ENCODE peak calls at places on chromosomes 7 and 10, in five cellular contexts. B is activated CD4-positive, alpha-beta T cell treated with anti-CD3 and anti-CD28 coated beads, Interleukin-2, amount 50 U/mL, for 1 hour; O is cardiac fibroblast; S is kidney epithelial cell; F is cardiac septum. J is an unnamed sample.

GRCh38 chr7:130939285-130940095 is 205.5 kb upstream of the KLF14 start:
- DNase-seq in S (no peak), B (no peak), O (no peak), F (no peak), J (no peak)

GRCh38 chr10:65751218-65751617 is 1174.6 kb upstream of the LRRTM3 start:
- DNase-seq in B (no peak), F (no peak), O (no peak), S (no peak), J (no peak)

GRCh38 chr7:157001920-157002818 is 8.3 kb downstream of the MNX1 start:
- DNase-seq in O (no peak), B (no peak), S (no peak), F (no peak), J (peak)

GRCh38 chr7:32204361-32205018 is 134.3 kb upstream of the PDE1C start:
- DNase-seq in O (peak), S (peak), B (no peak), F (peak), J (peak)

GRCh38 chr10:46270086-46270811 is 16.5 kb upstream of the ANTXRL start:
- DNase-seq in B (no peak), S (no peak), F (no peak), O (no peak), J (no peak)

GRCh38 chr7:82110146-82110823 is 333.3 kb downstream of the CACNA2D1 start:
- DNase-seq in S (no peak), F (no peak), O (no peak), B (no peak), J (no peak)

GRCh38 chr10:85851300-85851699 is 515.3 kb downstream of the GRID1 start:
- DNase-seq in S (peak), B (no peak), O (peak), F (no peak), J (peak)

GRCh38 chr7:110623436-110623835 is 467.5 kb upstream of the LRRN3 start:
- DNase-seq in B (no peak), S (no peak), F (no peak), O (no peak), J (no peak)

GRCh38 chr10:119315128-119316001 is 108.0 kb downstream of the GRK5 start:
- DNase-seq in O (peak), B (peak), F (no peak), S (peak), J (peak)

GRCh38 chr7:30682131-30683083 is at the start of gene CRHR2:
- DNase-seq in O (no peak), B (no peak), S (no peak), F (no peak), J (peak)

GRCh38 chr10:26087666-26088065 is 128.9 kb upstream of the GAD2 start:
- DNase-seq in O (no peak), B (no peak), S (no peak), F (no peak), J (no peak)

GRCh38 chr10:132982301-132982989 is 40.1 kb upstream of the CFAP46 start:
- DNase-seq in B (no peak), F (no peak), O (peak), S (no peak), J (no peak)

GRCh38 chr7:105277341-105277740 is 111.4 kb downstream of the SRPK2 start:
- DNase-seq in B (no peak), F (no peak), S (peak), O (no peak), J (no peak)

GRCh38 chr7:149126662-149127321 is 668 bp upstream of the ZNF425 start:
- DNase-seq in O (peak), S (no peak), F (peak), B (peak), J (peak)

GRCh38 chr10:60816624-60817023 is 38.3 kb downstream of the CDK1 start:
- DNase-seq in S (no peak), F (no peak), O (peak), B (no peak), J (peak)

GRCh38 chr7:26538216-26538615 is 246.6 kb downstream of the SNX10 start:
- DNase-seq in S (no peak), B (no peak), O (no peak), F (no peak), J (no peak)

GRCh38 chr7:16531682-16532081 is 5.1 kb downstream of the LRRC72 start:
- DNase-seq in O (no peak), S (no peak), B (no peak), F (no peak), J (no peak)

GRCh38 chr7:2358968-2359527 is 4.4 kb downstream of the EIF3B start:
- DNase-seq in O (no peak), B (no peak), S (no peak), F (no peak), J (no peak)

GRCh38 chr7:158133057-158133456 is 454.6 kb downstream of the PTPRN2 start:
- DNase-seq in F (peak), S (no peak), O (no peak), B (no peak), J (no peak)

GRCh38 chr7:1985071-1985470 is 247.7 kb downstream of the MAD1L1 start:
- DNase-seq in F (no peak), B (no peak), O (no peak), S (peak), J (no peak)

GRCh38 chr7:130107949-130108674 is 37.8 kb downstream of the KLHDC10 start:
- DNase-seq in B (no peak), O (no peak), F (no peak), S (no peak), J (no peak)

GRCh38 chr10:3740157-3740871 is 44.7 kb downstream of the KLF6 start:
- DNase-seq in S (peak), B (no peak), O (peak), F (no peak), J (peak)

GRCh38 chr7:158529181-158530096 is 58.2 kb downstream of the PTPRN2 start:
- DNase-seq in O (no peak), S (no peak), B (no peak), F (no peak), J (no peak)

GRCh38 chr10:48970046-48970445 is 30.4 kb upstream of the LRRC18 start:
- DNase-seq in S (no peak), B (no peak), O (no peak), F (no peak), J (no peak)

GRCh38 chr10:79475877-79476276 is 30.5 kb upstream of the ZCCHC24 start:
- DNase-seq in B (no peak), S (no peak), O (no peak), F (no peak), J (no peak)

GRCh38 chr7:70595741-70596574 is 536.0 kb upstream of the GALNT17 start:
- DNase-seq in F (no peak), B (no peak), S (no peak), O (no peak), J (peak)

GRCh38 chr7:130995252-130996081 is 261.5 kb upstream of the KLF14 start:
- DNase-seq in B (no peak), O (no peak), S (no peak), F (no peak), J (no peak)

GRCh38 chr7:29764227-29764626 is 42.1 kb upstream of the WIPF3 start:
- DNase-seq in S (no peak), O (no peak), B (no peak), F (no peak), J (no peak)

GRCh38 chr10:75469018-75469616 is 37.7 kb downstream of the LRMDA start:
- DNase-seq in B (no peak), S (no peak), O (peak), F (no peak), J (peak)

GRCh38 chr7:118054529-118054928 is 129.4 kb upstream of the LSM8 start:
- DNase-seq in F (no peak), B (no peak), S (no peak), O (no peak), J (no peak)

GRCh38 chr10:8581521-8582225 is 527.2 kb downstream of the GATA3 start:
- DNase-seq in B (no peak), O (no peak), F (no peak), S (peak), J (no peak)

GRCh38 chr7:50595538-50596102 is 30.4 kb upstream of the DDC start:
- DNase-seq in S (no peak), F (no peak), B (no peak), O (peak), J (peak)

GRCh38 chr10:3485287-3485686 is 299.7 kb downstream of the KLF6 start:
- DNase-seq in F (no peak), O (no peak), B (no peak), S (no peak), J (no peak)

GRCh38 chr7:2210551-2211258 is 22.0 kb downstream of the MAD1L1 start:
- DNase-seq in F (no peak), B (no peak), S (no peak), O (no peak), J (no peak)

GRCh38 chr10:61942997-61943457 is 41.5 kb downstream of the ARID5B start:
- DNase-seq in O (peak), F (no peak), B (no peak), S (no peak), J (peak)

GRCh38 chr7:5636914-5637313 is 144.5 kb downstream of the RNF216 start:
- DNase-seq in B (no peak), F (peak), S (peak), O (peak), J (peak)

J was measured in AG20443.